ENCODE peak calls at places on chromosomes 6 and 20, in seven cellular contexts. T is CD8-positive, alpha-beta memory T cell; L is A172; P is NCI-H1105; M is AG08395; Y is CD4-positive, CD25-positive, alpha-beta regulatory T cell; I is WTC11. V is an unnamed sample.

GRCh38 chr6:134553941-134554340 is 236.0 kb upstream of the SGK1 start:
- DNase-seq in T (no peak), L (no peak), P (no peak), M (peak), Y (no peak), I (no peak), V (no peak)

GRCh38 chr6:5782783-5783567 is 223.8 kb downstream of the NRN1 start:
- DNase-seq in T (no peak), L (no peak), P (peak), M (no peak), Y (no peak), I (no peak), V (no peak)

GRCh38 chr6:108714774-108715414 is 133.3 kb upstream of the ARMC2 start:
- DNase-seq in T (no peak), L (no peak), P (no peak), M (peak), Y (no peak), I (no peak), V (no peak)

GRCh38 chr6:167930300-167930699 is 67.2 kb upstream of the KIF25 start:
- DNase-seq in T (no peak), L (peak), P (no peak), M (peak), Y (no peak), I (no peak), V (no peak)

GRCh38 chr6:160692369-160692959 is 9.6 kb upstream of the PLG start:
- DNase-seq in T (no peak), L (no peak), P (no peak), M (no peak), Y (no peak), I (no peak), V (no peak)

GRCh38 chr20:63394069-63394468 is 32.9 kb upstream of the CHRNA4 start:
- DNase-seq in T (no peak), L (peak), P (no peak), M (no peak), Y (no peak), I (peak), V (no peak)

GRCh38 chr6:164436976-164437375 is 872.4 kb downstream of the C6orf118 start:
- DNase-seq in T (no peak), L (no peak), P (no peak), M (no peak), Y (no peak), I (no peak), V (no peak)

GRCh38 chr20:37919389-37920040 is 16.6 kb downstream of the VSTM2L start:
- DNase-seq in T (no peak), L (no peak), P (no peak), M (no peak), Y (no peak), I (no peak), V (no peak)

GRCh38 chr6:116412270-116412669 is 41.5 kb downstream of the DSE start:
- DNase-seq in T (no peak), L (no peak), P (no peak), M (peak), Y (no peak), I (no peak), V (no peak)

GRCh38 chr6:105991561-105992314 is 94.4 kb upstream of the PRDM1 start:
- DNase-seq in T (no peak), L (peak), P (peak), M (no peak), Y (peak), I (peak), V (no peak)

GRCh38 chr20:41347523-41348429 is 7.2 kb downstream of the LPIN3 start:
- DNase-seq in T (no peak), L (no peak), P (no peak), M (no peak), Y (no peak), I (no peak), V (no peak)

GRCh38 chr6:24823185-24823584 is 24.5 kb upstream of the ARMH2 start:
- DNase-seq in T (no peak), L (no peak), P (no peak), M (no peak), Y (no peak), I (no peak), V (no peak)

GRCh38 chr6:169847773-169848380 is 96.5 kb downstream of the ERMARD start:
- DNase-seq in T (no peak), L (no peak), P (no peak), M (no peak), Y (no peak), I (no peak), V (no peak)

GRCh38 chr20:46169245-46170171 is 51.4 kb downstream of the CD40 start:
- DNase-seq in T (no peak), L (no peak), P (no peak), M (no peak), Y (no peak), I (no peak), V (no peak)

V was measured in natural killer cell.